ENCODE peak calls at places on chromosomes 3 and 15, in five cellular contexts. I is A549; J is CD8-positive, alpha-beta memory T cell; U is PC-3; V is testis. O is an unnamed sample.

GRCh38 chr3:34387831-34388564 is 589.6 kb downstream of the PDCD6IP start:
- DNase-seq in I (no peak), J (no peak), U (peak; percentile 6), V (no peak), O (no peak)

GRCh38 chr3:78751266-78751665 is 1016.5 kb downstream of the ROBO1 start:
- DNase-seq in U (peak; percentile 57), I (no peak), J (no peak), V (no peak), O (no peak)

GRCh38 chr3:52570076-52570475 is 33.7 kb downstream of the UQCC5 start:
- DNase-seq in I (no peak), U (no peak), J (no peak), V (no peak), O (no peak)

GRCh38 chr15:70053703-70054229 is 44.0 kb downstream of the TLE3 start:
- DNase-seq in J (no peak), I (no peak), V (no peak), U (no peak), O (no peak)

GRCh38 chr3:4680227-4680691 is 187.1 kb downstream of the ITPR1 start:
- DNase-seq in U (no peak), V (no peak), I (no peak), J (no peak), O (no peak)

GRCh38 chr15:67101981-67102929 is 36.9 kb downstream of the SMAD3 start:
- DNase-seq in V (no peak), I (no peak), U (peak; percentile 14), J (peak; percentile 20), O (no peak)

GRCh38 chr3:129346690-129347440 is 68.2 kb downstream of the HMCES start:
- DNase-seq in V (no peak), U (no peak), I (no peak), J (no peak), O (no peak)

GRCh38 chr15:60706145-60706544 is 227.2 kb upstream of the ICE2 start:
- DNase-seq in U (no peak), J (no peak), I (no peak), V (no peak), O (no peak)

GRCh38 chr3:188554404-188554803 is 400.4 kb downstream of the LPP start:
- DNase-seq in J (no peak), U (peak; percentile 85), I (no peak), V (no peak), O (no peak)

GRCh38 chr15:38670142-38671002 is 105.8 kb upstream of the RASGRP1 start:
- DNase-seq in V (no peak), J (peak; percentile 62), U (no peak), I (no peak), O (no peak)

GRCh38 chr3:60594025-60594424 is 657.2 kb downstream of the FHIT start:
- DNase-seq in U (peak; percentile 8), I (no peak), V (peak; percentile 77), J (no peak), O (peak; percentile 81)

GRCh38 chr3:146065573-146066006 is 95.4 kb downstream of the PLOD2 start:
- DNase-seq in U (peak; percentile 82), V (peak; percentile 34), J (no peak), I (peak; percentile 73), O (no peak)

DNA sequence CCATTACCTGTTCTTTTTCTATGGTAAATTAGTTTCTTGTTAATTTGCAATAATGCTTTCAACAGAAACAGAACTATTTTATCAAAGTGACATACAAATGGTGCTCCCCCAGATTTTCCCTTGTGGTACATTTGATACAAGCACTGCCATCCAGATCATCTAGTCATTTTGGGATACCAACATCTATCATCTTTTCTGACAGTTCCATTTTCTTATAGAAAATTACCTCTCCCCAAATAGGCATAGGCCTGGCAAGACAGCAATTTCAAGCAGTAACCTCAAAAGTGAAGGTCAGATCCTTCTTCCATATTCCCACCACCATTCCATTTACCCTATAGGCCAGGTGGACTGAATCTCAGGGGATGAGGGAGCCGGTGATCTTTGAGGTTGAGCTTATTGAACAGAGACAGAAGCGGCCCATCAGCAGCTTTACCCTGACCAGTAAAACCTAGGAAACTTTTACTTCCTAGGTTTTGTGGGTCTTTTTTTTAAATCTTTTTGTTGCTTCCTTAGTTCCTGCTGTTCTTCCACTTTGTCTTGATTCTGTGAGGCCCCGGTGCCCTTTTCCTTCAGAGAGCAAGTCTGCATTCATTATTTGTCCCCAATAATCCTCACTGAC is 3.1 kb upstream of the PLD1 start:
- DNase-seq in J (no peak), U (no peak), I (no peak), V (no peak), O (no peak)
- H3K4me1 ChIP-seq in J (peaks cover 10% of the 10 kb centered on the region), U (peaks cover 30% of the 10 kb centered on the region), I (peaks cover 40% of the 10 kb centered on the region), V (no peaks in the 10 kb centered on the region), O (no peaks in the 10 kb centered on the region)

DNA sequence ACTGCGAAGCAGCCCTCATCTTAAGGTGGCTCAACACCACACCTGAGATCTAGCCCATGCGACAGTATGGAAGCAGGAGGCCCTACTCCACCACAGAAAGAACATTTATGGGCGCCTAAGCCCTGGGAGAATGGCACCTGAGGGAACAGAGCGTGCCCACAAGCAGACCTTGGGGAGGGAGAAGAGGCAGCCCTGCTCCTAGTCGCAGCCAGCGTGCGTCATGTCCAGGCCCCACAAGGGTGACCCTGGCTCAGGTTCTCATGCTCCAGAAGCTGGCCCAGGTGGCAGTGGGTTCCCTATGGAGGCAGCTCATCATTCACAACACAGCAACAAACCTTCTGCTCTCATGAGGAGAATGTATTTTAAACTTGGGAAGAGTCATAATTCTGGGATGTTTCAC is 19.3 kb upstream of the ANPEP start:
- DNase-seq in J (no peak), U (no peak), I (no peak), V (no peak), O (no peak)
- H3K4me1 ChIP-seq in J (no peaks in the 10 kb centered on the region), U (peaks cover 50% of the 10 kb centered on the region), I (peaks cover 30% of the 10 kb centered on the region), V (peaks cover 2% of the 10 kb centered on the region), O (peaks cover 2% of the 10 kb centered on the region)

GRCh38 chr15:78932216-78932808 is 12.5 kb downstream of the CTSH start:
- DNase-seq in V (no peak), U (no peak), I (no peak), J (no peak), O (no peak)
- H3K4me1 ChIP-seq in V (peaks cover 16% of the 10 kb centered on the region), U (peaks cover 23% of the 10 kb centered on the region), I (peaks cover 17% of the 10 kb centered on the region), J (peaks cover under 1% of the 10 kb centered on the region), O (peaks cover 8% of the 10 kb centered on the region)

DNA sequence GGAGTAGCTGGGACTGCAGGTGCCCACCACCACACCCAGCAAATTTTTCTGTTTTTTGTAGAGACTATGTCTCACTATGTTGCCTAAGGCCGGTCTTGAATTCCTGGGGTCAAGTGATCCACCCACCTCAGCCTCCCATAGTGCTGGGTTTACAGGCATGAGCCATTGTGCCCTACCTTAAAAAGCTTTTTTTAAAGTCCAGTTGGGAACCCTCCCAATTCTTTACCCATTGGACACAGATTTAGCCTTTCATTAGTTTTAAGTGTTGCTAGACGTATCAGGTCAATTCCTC is 1.7 kb upstream of the DENND4A start:
- DNase-seq in V (no peak), I (no peak), U (no peak), J (no peak), O (no peak)
- H3K4me1 ChIP-seq in V (peaks cover 13% of the 10 kb centered on the region), I (peaks cover 35% of the 10 kb centered on the region), U (peaks cover 17% of the 10 kb centered on the region), J (peaks cover 27% of the 10 kb centered on the region), O (no peaks in the 10 kb centered on the region)

GRCh38 chr3:31218082-31218481 is 314.6 kb upstream of the STT3B start:
- DNase-seq in V (no peak), U (no peak), J (no peak), I (no peak), O (no peak)
- H3K4me1 ChIP-seq in V (no peaks in the 10 kb centered on the region), U (peaks cover 6% of the 10 kb centered on the region), J (peaks cover 71% of the 10 kb centered on the region), I (no peaks in the 10 kb centered on the region), O (no peaks in the 10 kb centered on the region)

DNA sequence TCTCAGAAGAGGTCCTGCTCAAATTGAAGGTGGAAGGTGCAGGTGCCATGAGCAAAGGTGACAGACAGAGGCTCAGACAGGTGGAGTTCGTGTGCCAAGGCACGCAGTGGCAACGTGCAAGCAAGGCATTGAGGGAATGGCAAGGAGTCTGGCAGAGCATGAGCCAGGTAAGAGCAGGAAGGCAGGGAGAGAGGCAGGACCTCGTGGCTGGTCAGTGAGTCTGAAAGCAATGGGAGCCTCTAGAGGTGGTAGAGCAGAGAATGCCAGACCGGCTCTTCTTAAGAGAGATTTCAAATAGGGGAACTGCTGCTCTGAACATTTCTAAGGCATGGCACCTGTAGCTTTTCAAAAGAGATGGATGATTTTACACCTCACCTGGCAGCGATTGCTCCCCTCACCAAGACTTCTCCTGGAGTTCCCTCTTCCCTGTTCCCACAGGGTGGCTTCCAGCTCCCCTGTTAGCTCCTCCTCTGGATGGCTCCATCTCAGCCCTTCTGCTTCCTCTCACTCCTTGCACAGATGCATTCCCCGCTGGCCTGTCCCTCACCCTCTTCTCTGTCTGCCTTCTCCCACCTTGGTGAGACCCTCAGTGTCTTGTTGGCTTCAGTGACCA is 2.7 kb downstream of the MYO5C start:
- DNase-seq in I (peak; percentile 46), U (no peak), J (no peak), V (no peak), O (no peak)
- H3K4me1 ChIP-seq in I (peaks cover 50% of the 10 kb centered on the region), U (peaks cover 54% of the 10 kb centered on the region), J (no peaks in the 10 kb centered on the region), V (peaks cover 23% of the 10 kb centered on the region), O (peaks cover 6% of the 10 kb centered on the region)

GRCh38 chr3:138939563-138940241 is 7.2 kb downstream of the FOXL2 start:
- DNase-seq in J (no peak), V (peak; percentile 18), U (no peak), I (no peak), O (no peak)
- H3K4me1 ChIP-seq in J (peaks cover 52% of the 10 kb centered on the region), V (peaks cover 6% of the 10 kb centered on the region), U (peaks cover 4% of the 10 kb centered on the region), I (no peaks in the 10 kb centered on the region), O (no peaks in the 10 kb centered on the region)